ENCODE peak calls at places on chromosomes 5 and 9, in four cellular contexts. Z, I, G and K are unnamed samples.

GRCh38 chr9:85332487-85332886 is 409.3 kb downstream of the AGTPBP1 start:
- DNase-seq in I (peak), Z (no peak), G (no peak), K (no peak)

GRCh38 chr5:35857606-35858205 is 1.0 kb downstream of the IL7R start:
- DNase-seq in G (no peak), I (no peak), Z (no peak), K (peak)

GRCh38 chr5:95809414-95809960 is 13.0 kb downstream of the GLRX start:
- DNase-seq in G (no peak), I (peak), Z (no peak), K (peak)

GRCh38 chr9:34576943-34577634 is 12.4 kb downstream of the CNTFR start:
- DNase-seq in G (no peak), Z (no peak), I (peak), K (no peak)

GRCh38 chr9:92360083-92360482 is 34.3 kb downstream of the CENPP start:
- DNase-seq in I (no peak), Z (no peak), G (no peak), K (no peak)

GRCh38 chr5:125151150-125151932 is 404.9 kb upstream of the ZNF608 start:
- DNase-seq in Z (no peak), I (no peak), G (peak), K (no peak)

GRCh38 chr5:150053231-150053626 is 33.1 kb downstream of the CSF1R start:
- DNase-seq in Z (no peak), I (peak), G (no peak), K (peak)

GRCh38 chr9:105063665-105064247 is 135.8 kb upstream of the ABCA1 start:
- DNase-seq in Z (no peak), G (no peak), I (no peak), K (peak)

GRCh38 chr5:9124071-9124470 is 421.8 kb downstream of the SEMA5A start:
- DNase-seq in Z (no peak), G (no peak), I (no peak), K (no peak)

GRCh38 chr5:59320420-59320819 is 573.1 kb downstream of the PDE4D start:
- DNase-seq in Z (no peak), I (no peak), G (no peak), K (no peak)

GRCh38 chr9:131635285-131635684 is 90.0 kb downstream of the PRRT1B start:
- DNase-seq in I (peak), Z (peak), G (peak), K (peak)

GRCh38 chr9:4237748-4238511 is 61.9 kb downstream of the GLIS3 start:
- DNase-seq in Z (no peak), G (no peak), I (peak), K (peak)

GRCh38 chr9:119365291-119366027 is 3.8 kb downstream of the BRINP1 start:
- DNase-seq in Z (peak), I (peak), G (no peak), K (peak)

GRCh38 chr9:37036237-37037136 is 2.4 kb upstream of the PAX5 start:
- DNase-seq in G (no peak), I (peak), Z (no peak), K (peak)

GRCh38 chr5:30808996-30809395 is 384.5 kb upstream of the CDH6 start:
- DNase-seq in I (no peak), Z (no peak), G (no peak), K (peak)

GRCh38 chr5:855771-856530 is 5.2 kb upstream of the ZDHHC11 start:
- DNase-seq in I (no peak), Z (no peak), G (no peak), K (no peak)
- TF ChIP-seq CTCF in I (no peak), Z (no peak), G (no peak), K (no peak)

GRCh38 chr5:120808606-120809005 is 344.5 kb downstream of the PRR16 start:
- DNase-seq in G (no peak), I (no peak), Z (no peak), K (peak)

GRCh38 chr5:120808135-120808534 is 344.0 kb downstream of the PRR16 start:
- DNase-seq in I (no peak), G (no peak), Z (no peak), K (peak)

GRCh38 chr5:120806132-120806531 is 342.0 kb downstream of the PRR16 start:
- DNase-seq in G (no peak), I (no peak), Z (no peak), K (peak)

DNA sequence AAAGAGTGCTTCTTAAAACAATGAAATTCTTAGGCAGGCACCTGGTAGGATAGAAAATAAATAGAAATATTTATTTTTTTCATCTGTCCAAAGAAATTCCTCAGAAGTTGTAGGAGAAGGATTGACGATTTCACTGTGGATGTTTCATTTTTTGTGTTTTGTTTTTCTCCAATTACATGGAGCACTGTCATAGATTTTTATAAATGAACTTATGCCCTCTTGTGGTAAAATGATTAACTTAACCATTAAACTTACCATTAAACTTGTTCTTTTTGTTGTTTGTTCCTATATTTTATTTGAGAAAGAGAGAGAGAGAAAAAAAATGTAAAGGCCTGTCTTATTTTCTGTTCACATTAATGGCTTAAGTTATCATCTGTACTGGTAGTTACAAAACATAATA is 339.2 kb downstream of the PRR16 start:
- DNase-seq in G (no peak), I (no peak), Z (no peak), K (peak)
- TF ChIP-seq CTCF in G (no peak), I (peak), Z (peak), K (no peak)

GRCh38 chr9:35664531-35665470 is at the start of gene ARHGEF39:
- DNase-seq in I (peak), Z (peak), G (peak), K (peak)
- TF ChIP-seq CTCF in I (peak), Z (peak), G (no peak), K (peak)

GRCh38 chr5:179534431-179534830 is 15.9 kb upstream of the RUFY1 start:
- DNase-seq in Z (no peak), I (no peak), G (no peak), K (no peak)

GRCh38 chr5:179533024-179533423 is 17.3 kb upstream of the RUFY1 start:
- DNase-seq in G (no peak), I (no peak), Z (no peak), K (no peak)

GRCh38 chr5:179533907-179534306 is 16.4 kb upstream of the RUFY1 start:
- DNase-seq in Z (no peak), I (no peak), G (no peak), K (no peak)

GRCh38 chr5:179526978-179527377 is 23.4 kb upstream of the RUFY1 start:
- DNase-seq in Z (no peak), I (no peak), G (no peak), K (no peak)

GRCh38 chr5:179530069-179530998 is 20.0 kb upstream of the RUFY1 start:
- DNase-seq in Z (peak), G (no peak), I (peak), K (peak)
- TF ChIP-seq CTCF in Z (peak), G (peak), I (peak), K (peak)

GRCh38 chr5:57173318-57174127 is at the start of gene GPBP1:
- DNase-seq in I (peak), G (peak), Z (peak), K (peak)
- TF ChIP-seq CTCF in I (no peak), G (no peak), Z (no peak), K (no peak)